ENCODE peak calls at places on chromosomes 12 and 14, in seven cellular contexts. V is endodermal cell, Q is cardiac muscle cell, P is heart left ventricle, G is brain microvascular endothelial cell, R is astrocyte, O is fibroblast of lung. M is an unnamed sample.

GRCh38 chr12:50764861-50765324 is 992 bp downstream of the ATF1 start:
- DNase-seq in V (no peak), Q (peak; percentile 59), P (no peak), G (no peak), R (peak; percentile 16), O (peak; percentile 39), M (peak; percentile 26)

GRCh38 chr12:121255433-121255832 is 41.1 kb downstream of the CAMKK2 start:
- DNase-seq in V (no peak), Q (peak; percentile 53), P (no peak), G (no peak), R (no peak), O (no peak), M (no peak)

GRCh38 chr14:72416892-72417291 is 477.0 kb downstream of the DPF3 start:
- DNase-seq in V (peak; percentile 57), Q (no peak), P (no peak), G (no peak), R (no peak), O (no peak), M (peak; percentile 11)

GRCh38 chr12:3604750-3605638 is 114.0 kb downstream of the PRMT8 start:
- DNase-seq in V (peak; percentile 81), Q (peak; percentile 46), P (peak; percentile 86), G (no peak), R (no peak), O (peak; percentile 1), M (peak; percentile 67)

GRCh38 chr14:43132441-43132840 is 1374.6 kb downstream of the FSCB start:
- DNase-seq in V (no peak), Q (no peak), P (no peak), G (no peak), R (no peak), O (no peak), M (no peak)

GRCh38 chr12:25436206-25436912 is 116.7 kb downstream of the LMNTD1 start:
- DNase-seq in V (peak; percentile 75), Q (peak; percentile 68), P (no peak), G (peak; percentile 58), R (peak; percentile 63), O (peak; percentile 72), M (peak; percentile 27)

GRCh38 chr12:13780453-13780852 is 200.9 kb downstream of the GRIN2B start:
- DNase-seq in V (no peak), Q (no peak), P (no peak), G (no peak), R (peak; percentile 9), O (peak; percentile 25), M (no peak)

GRCh38 chr14:102902523-102903247 is 19.8 kb upstream of the AMN start:
- DNase-seq in V (no peak), Q (peak; percentile 55), P (no peak), G (no peak), R (no peak), O (no peak), M (no peak)

GRCh38 chr12:58253663-58254062 is 312.3 kb downstream of the ATP23 start:
- DNase-seq in V (no peak), Q (no peak), P (no peak), G (no peak), R (no peak), O (no peak), M (no peak)

GRCh38 chr12:2628401-2628800 is 166.4 kb upstream of the FKBP4 start:
- DNase-seq in V (no peak), Q (no peak), P (no peak), G (no peak), R (no peak), O (no peak), M (no peak)

GRCh38 chr12:49565956-49566265 is 2.0 kb downstream of the MCRS1 start:
- DNase-seq in V (no peak), Q (no peak), P (no peak), G (no peak), R (no peak), O (no peak), M (no peak)

GRCh38 chr12:49566361-49566760 is 1.6 kb downstream of the MCRS1 start:
- DNase-seq in V (no peak), Q (no peak), P (peak; percentile 25), G (no peak), R (no peak), O (no peak), M (no peak)

GRCh38 chr12:49564241-49565118 is 3.5 kb downstream of the MCRS1 start:
- DNase-seq in V (no peak), Q (no peak), P (peak; percentile 20), G (no peak), R (no peak), O (no peak), M (no peak)

GRCh38 chr12:49567302-49567610 is 686 bp downstream of the MCRS1 start:
- DNase-seq in V (no peak), Q (no peak), P (no peak), G (no peak), R (no peak), O (no peak), M (no peak)

DNA sequence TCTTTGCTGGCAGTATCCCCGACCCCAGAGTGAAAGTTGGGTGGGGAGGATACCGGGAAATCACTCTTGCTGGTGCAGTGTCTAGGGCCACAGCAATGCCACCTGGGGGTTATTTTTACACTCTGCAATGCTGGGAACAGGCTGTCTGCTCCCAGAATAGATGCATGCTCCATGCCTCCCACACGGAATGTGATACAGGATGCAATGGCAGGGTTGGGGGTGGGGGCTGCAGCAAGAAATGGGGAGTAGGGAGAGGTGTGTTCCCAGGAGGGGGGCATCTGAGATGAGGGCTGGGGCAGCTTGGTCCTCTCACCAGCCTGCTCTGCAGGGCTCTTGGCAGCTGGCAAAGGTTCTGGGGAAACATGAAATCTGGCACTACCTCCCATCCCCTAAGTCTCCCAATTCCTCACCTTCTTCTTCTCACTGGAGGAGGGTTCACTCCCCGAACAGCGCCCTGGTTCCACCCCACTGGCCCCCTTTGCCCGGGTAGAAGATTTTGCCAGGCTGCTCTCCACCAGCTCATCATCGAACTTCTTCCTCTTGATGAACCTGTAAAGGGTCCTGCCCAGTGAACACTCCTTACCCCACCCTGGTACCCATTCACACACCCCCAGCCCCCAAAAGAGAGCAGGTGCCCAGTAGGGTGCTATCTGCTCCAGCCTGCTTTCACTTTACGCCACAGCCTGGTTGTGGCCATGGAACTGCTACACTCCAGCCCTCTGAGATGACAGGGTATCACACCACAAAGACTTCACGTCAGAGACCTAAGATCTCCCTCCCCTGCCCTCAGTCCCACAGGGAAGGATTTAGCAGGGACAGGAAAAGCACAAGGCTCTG is 2.6 kb downstream of the MCRS1 start:
- DNase-seq in V (no peak), Q (peak; percentile 21), P (peak; percentile 74), G (no peak), R (no peak), O (no peak), M (no peak)
- H3K36me3 ChIP-seq in V (peaks cover 55% of the 10 kb centered on the region), Q (peaks cover 25% of the 10 kb centered on the region), P (peaks cover 51% of the 10 kb centered on the region), G (peaks cover 39% of the 10 kb centered on the region), R (peaks cover 16% of the 10 kb centered on the region), O (peaks cover 20% of the 10 kb centered on the region), M (peaks cover 8% of the 10 kb centered on the region)

GRCh38 chr12:15963271-15963670 is 52.1 kb downstream of the DERA start:
- DNase-seq in V (no peak), Q (no peak), P (no peak), G (no peak), R (peak; percentile 75), O (peak; percentile 78), M (no peak)
- H3K4me3 ChIP-seq in V (no peak overlapping the region), Q (no peak overlapping the region), P (no peak overlapping the region), G (no peak overlapping the region), R (no peak overlapping the region), O (no peak overlapping the region), M (no peak overlapping the region)

DNA sequence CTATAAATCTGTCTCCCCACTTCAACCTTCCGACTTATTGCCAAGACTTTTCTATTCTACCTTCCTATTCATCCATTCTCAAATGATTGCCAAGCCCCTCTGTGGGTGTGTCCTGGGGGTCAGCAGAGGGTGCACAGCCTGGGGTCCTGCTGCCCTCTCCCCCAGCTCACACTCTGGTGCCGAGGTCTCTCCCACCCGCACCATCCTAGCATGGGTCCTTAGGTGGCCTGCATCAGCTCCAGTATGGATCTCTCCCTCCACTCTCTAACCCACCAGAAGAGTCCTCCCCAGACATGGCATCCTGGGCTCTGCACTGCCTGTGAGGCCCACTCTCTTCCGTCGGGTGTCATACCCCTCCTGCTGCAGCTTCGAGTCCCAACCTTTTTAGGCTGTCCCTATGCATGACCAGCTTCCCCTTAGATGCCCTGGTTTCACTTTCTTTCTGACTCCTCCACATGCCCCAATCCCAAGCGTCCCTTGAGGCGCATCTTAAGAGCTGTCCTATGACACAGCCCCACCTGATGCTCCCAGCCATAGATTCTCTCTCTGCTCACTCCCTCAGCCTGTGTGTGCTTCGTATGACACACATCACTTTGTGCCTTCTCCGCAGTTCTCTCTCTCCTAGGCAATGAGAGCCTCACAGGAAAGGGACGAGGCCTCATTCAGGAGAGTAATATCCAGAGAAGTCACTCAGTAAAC is 43.9 kb downstream of the GIT2 start:
- DNase-seq in V (no peak), Q (no peak), P (no peak), G (no peak), R (no peak), O (no peak), M (no peak)
- H3K36me3 ChIP-seq in V (peaks cover 73% of the 10 kb centered on the region), Q (peaks cover 18% of the 10 kb centered on the region), P (peaks cover 95% of the 10 kb centered on the region), G (peaks cover 24% of the 10 kb centered on the region), R (peaks cover 20% of the 10 kb centered on the region), O (peaks cover 11% of the 10 kb centered on the region), M (no peaks in the 10 kb centered on the region)

DNA sequence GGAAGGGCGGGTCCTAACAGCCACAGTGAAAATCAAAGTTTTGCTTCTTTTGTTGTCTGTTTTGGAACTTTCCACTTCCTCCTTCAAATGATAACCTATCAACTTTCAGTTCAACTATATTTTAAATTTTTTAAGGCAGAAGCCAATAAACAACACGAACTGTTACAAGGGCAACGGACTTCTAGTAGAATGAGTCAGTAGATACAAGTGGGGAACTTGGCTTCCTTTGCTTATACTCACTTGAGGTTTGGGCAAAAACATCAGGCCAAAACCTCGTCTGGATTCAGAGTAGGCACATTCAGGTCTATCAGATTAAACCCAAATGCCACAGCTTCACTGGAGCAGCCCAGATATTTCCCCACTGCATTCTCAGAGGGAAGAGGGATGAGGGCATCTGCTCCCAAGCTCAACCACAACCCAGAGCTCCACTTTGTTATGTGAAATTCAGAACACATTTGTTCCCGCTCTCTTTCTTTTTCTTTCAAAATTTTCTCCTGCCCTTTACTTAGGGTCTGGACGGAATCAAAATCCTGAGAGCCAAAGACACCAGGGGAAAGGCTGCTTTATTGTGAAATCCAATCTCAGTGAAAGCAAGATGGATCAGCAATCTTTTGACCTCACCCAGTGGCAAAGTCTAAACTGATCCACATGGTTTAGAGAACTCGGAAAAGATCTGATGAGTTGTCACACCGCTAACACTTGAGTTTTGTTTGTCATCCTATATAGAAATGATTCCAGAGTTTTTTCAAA is 152.5 kb upstream of the BTG1 start:
- DNase-seq in V (no peak), Q (no peak), P (no peak), G (peak; percentile 55), R (peak; percentile 94), O (peak; percentile 95), M (no peak)
- H3K4me3 ChIP-seq in V (no peak overlapping the region), Q (no peak overlapping the region), P (no peak overlapping the region), G (no peak overlapping the region), R (no peak overlapping the region), O (no peak overlapping the region), M (no peak overlapping the region)